ENCODE peak calls at places on chromosomes 16 and 17, in six cellular contexts. L is T-helper 2 cell; J is AG08395; Q is pancreas; I is stimulated activated CD8-positive, alpha-beta memory T cell treated with anti-CD3 and anti-CD28 coated beads, Interleukin-7, amount 100 ng/mL, for 4 hours; N is heart right ventricle. A is an unnamed sample.

GRCh38 chr17:50686494-50687199 is 21.1 kb downstream of the ANKRD40 start:
- DNase-seq in I (no peak), J (peak; percentile 92), L (no peak), Q (peak; percentile 85), N (no peak), A (no peak)

GRCh38 chr16:81005644-81006471 is 827 bp downstream of the CMC2 start:
- DNase-seq in J (no peak), N (no peak), L (no peak), Q (no peak), I (no peak), A (no peak)

GRCh38 chr17:47257651-47258339 is 4.2 kb downstream of the ITGB3 start:
- DNase-seq in L (no peak), J (peak; percentile 78), Q (no peak), N (no peak), I (no peak), A (no peak)

GRCh38 chr17:74827800-74828199 is 31.9 kb downstream of the GRIN2C start:
- DNase-seq in N (no peak), J (no peak), I (no peak), L (no peak), Q (no peak), A (no peak)

GRCh38 chr16:14131774-14132695 is 60.9 kb downstream of the MRTFB start:
- DNase-seq in J (no peak), I (no peak), N (no peak), L (no peak), Q (no peak), A (no peak)

GRCh38 chr17:2343421-2343820 is 6.1 kb downstream of the SGSM2 start:
- DNase-seq in J (no peak), N (no peak), I (peak; percentile 53), L (peak; percentile 15), Q (no peak), A (no peak)

GRCh38 chr17:55728361-55728760 is 5.7 kb upstream of the TMEM100 start:
- DNase-seq in N (no peak), L (no peak), I (no peak), J (no peak), Q (no peak), A (no peak)

GRCh38 chr16:85820604-85821372 is 21.3 kb downstream of the COX4I1 start:
- DNase-seq in Q (no peak), I (no peak), L (no peak), N (no peak), J (no peak), A (no peak)

GRCh38 chr16:88681709-88682451 is 4.4 kb downstream of the SNAI3 start:
- DNase-seq in I (peak; percentile 50), J (no peak), Q (no peak), N (peak; percentile 26), L (peak; percentile 53), A (peak; percentile 84)

GRCh38 chr17:41586863-41587495 is at the start of gene KRT14:
- DNase-seq in N (no peak), Q (no peak), I (no peak), J (no peak), L (no peak), A (no peak)

GRCh38 chr16:27444015-27444414 is 42.0 kb downstream of the IL21R start:
- DNase-seq in N (no peak), I (no peak), J (peak; percentile 67), Q (no peak), L (no peak), A (no peak)

GRCh38 chr16:72848759-72849664 is 198.9 kb downstream of the ZFHX3 start:
- DNase-seq in J (peak; percentile 81), Q (peak; percentile 94), I (no peak), L (no peak), N (peak; percentile 91), A (no peak)

GRCh38 chr16:3094289-3095027 is 4.6 kb downstream of the ZSCAN10 start:
- DNase-seq in I (no peak), Q (no peak), J (peak; percentile 41), N (no peak), L (no peak), A (no peak)

GRCh38 chr16:79360267-79360666 is 240.3 kb downstream of the MAF start:
- DNase-seq in L (no peak), N (no peak), J (no peak), I (no peak), Q (no peak), A (no peak)

GRCh38 chr17:50346313-50347086 is 574 bp downstream of the XYLT2 start:
- DNase-seq in Q (peak; percentile 67), N (peak; percentile 50), J (no peak), L (peak; percentile 26), I (peak; percentile 44), A (no peak)

GRCh38 chr17:1078062-1078711 is 81.3 kb downstream of the TIMM22 start:
- DNase-seq in Q (peak; percentile 30), I (no peak), N (no peak), L (no peak), J (no peak), A (no peak)

GRCh38 chr16:48810803-48811453 is 200.9 kb upstream of the N4BP1 start:
- DNase-seq in Q (no peak), N (no peak), I (no peak), J (no peak), L (no peak), A (no peak)

GRCh38 chr17:40524243-40524965 is 23.0 kb upstream of the TNS4 start:
- DNase-seq in J (no peak), N (no peak), I (no peak), L (no peak), Q (no peak), A (no peak)

GRCh38 chr16:51407921-51408320 is 256.9 kb upstream of the SALL1 start:
- DNase-seq in J (no peak), N (no peak), L (no peak), Q (no peak), I (no peak), A (no peak)

GRCh38 chr17:41621916-41622315 is 2.5 kb downstream of the KRT17 start:
- DNase-seq in L (no peak), Q (no peak), I (no peak), N (no peak), J (no peak), A (no peak)

GRCh38 chr16:88926374-88926990 is 50.5 kb downstream of the CBFA2T3 start:
- DNase-seq in J (no peak), Q (peak; percentile 42), N (no peak), L (no peak), I (no peak), A (no peak)

GRCh38 chr16:68332411-68333121 is 21.7 kb downstream of the PRMT7 start:
- DNase-seq in J (no peak), Q (no peak), N (no peak), I (no peak), L (no peak), A (no peak)

GRCh38 chr17:62723842-62724241 is 84.3 kb downstream of the MARCHF10 start:
- DNase-seq in N (no peak), I (no peak), L (no peak), J (no peak), Q (no peak), A (no peak)

GRCh38 chr17:75503976-75504346 is 11.4 kb downstream of the CASKIN2 start:
- DNase-seq in J (no peak), L (no peak), Q (no peak), N (no peak), I (no peak), A (no peak)

GRCh38 chr17:32794533-32795246 is 82.2 kb downstream of the MYO1D start:
- DNase-seq in N (no peak), J (no peak), L (no peak), Q (peak; percentile 36), I (no peak), A (no peak)

GRCh38 chr16:56990407-56991286 is 1.3 kb downstream of the NLRC5 start:
- DNase-seq in I (no peak), J (no peak), L (no peak), N (no peak), Q (no peak), A (no peak)

GRCh38 chr16:69535123-69536050 is 30.4 kb upstream of the NFAT5 start:
- DNase-seq in L (no peak), J (peak; percentile 66), Q (no peak), N (no peak), I (no peak), A (no peak)

GRCh38 chr16:85251225-85251760 is 139.0 kb upstream of the CIBAR2 start:
- DNase-seq in I (no peak), J (no peak), L (no peak), N (no peak), Q (no peak), A (no peak)

GRCh38 chr17:33990943-33991706 is 264.0 kb upstream of the CCL2 start:
- DNase-seq in L (no peak), N (no peak), J (no peak), I (no peak), Q (no peak), A (no peak)

GRCh38 chr17:56982312-56982711 is 4.4 kb downstream of the SCPEP1 start:
- DNase-seq in I (no peak), L (no peak), J (no peak), Q (no peak), N (no peak), A (no peak)

GRCh38 chr16:46638947-46639925 is 18.1 kb upstream of the SHCBP1 start:
- DNase-seq in L (no peak), N (no peak), I (no peak), Q (no peak), J (peak; percentile 52), A (no peak)

GRCh38 chr17:41352597-41353366 is 2.2 kb upstream of the KRT33A start:
- DNase-seq in N (no peak), I (no peak), Q (no peak), L (no peak), J (no peak), A (no peak)